ENCODE peak calls at places on chromosomes 4 and X, in ten cellular contexts. G is Caco-2, X is WTC11, N is bronchial epithelial cell, W is GM12878, A is heart right ventricle, F is dorsolateral prefrontal cortex, I is omental fat pad, H is astrocyte of the spinal cord, V is lower leg skin. S is an unnamed sample.
A peak's percentile ranks its signal among the peaks of the same experiment; 100 is the strongest.

GRCh38 chr4:109631709-109632108 is 71.5 kb downstream of the CASP6 start:
- DNase-seq in W (no peak), V (no peak), I (no peak), A (peak; percentile 8), F (no peak), X (peak; percentile 34), H (no peak), N (no peak), G (no peak), S (no peak)

GRCh38 chrX:97490656-97491055 is 606.9 kb downstream of the RPA4 start:
- DNase-seq in G (no peak), A (no peak), H (no peak), W (no peak), N (no peak), V (no peak), I (no peak), X (no peak), F (no peak), S (no peak)

GRCh38 chr4:161704653-161705052 is 459.1 kb downstream of the FSTL5 start:
- DNase-seq in I (no peak), F (no peak), H (no peak), X (no peak), W (no peak), G (no peak), A (no peak), N (no peak), V (no peak), S (no peak)

GRCh38 chr4:90476586-90476985 is 349.4 kb downstream of the CCSER1 start:
- DNase-seq in A (no peak), W (no peak), H (no peak), V (no peak), F (no peak), G (no peak), N (no peak), X (no peak), I (no peak), S (no peak)

GRCh38 chrX:44305921-44306320 is 37.6 kb downstream of the EFHC2 start:
- DNase-seq in N (no peak), V (no peak), H (no peak), I (no peak), F (no peak), A (no peak), W (no peak), X (no peak), G (no peak), S (no peak)

GRCh38 chr4:140103676-140104075 is 50.3 kb downstream of the MAML3 start:
- DNase-seq in I (no peak), G (no peak), X (no peak), F (no peak), W (peak; percentile 69), V (no peak), H (peak; percentile 80), N (peak; percentile 71), A (no peak), S (no peak)

GRCh38 chr4:88818650-88819470 is 121.2 kb upstream of the NAP1L5 start:
- DNase-seq in F (peak; percentile 30), A (peak; percentile 31), X (peak; percentile 55), I (no peak), W (peak; percentile 15), H (peak; percentile 63), V (no peak), N (peak; percentile 68), G (peak; percentile 54), S (peak; percentile 2)

GRCh38 chrX:151723156-151723760 is 7.4 kb downstream of the FATE1 start:
- DNase-seq in W (no peak), A (peak; percentile 39), F (no peak), N (no peak), G (no peak), V (no peak), H (no peak), X (no peak), I (no peak), S (no peak)

GRCh38 chrX:22314211-22314610 is 41.5 kb downstream of the CBLL2 start:
- DNase-seq in I (no peak), H (no peak), A (no peak), W (no peak), G (no peak), F (no peak), X (no peak), N (peak; percentile 35), V (no peak), S (no peak)

GRCh38 chr4:182913621-182914020 is 3.6 kb downstream of the DCTD start:
- DNase-seq in F (no peak), W (no peak), G (no peak), A (no peak), V (no peak), H (no peak), N (no peak), I (no peak), X (no peak), S (no peak)

DNA sequence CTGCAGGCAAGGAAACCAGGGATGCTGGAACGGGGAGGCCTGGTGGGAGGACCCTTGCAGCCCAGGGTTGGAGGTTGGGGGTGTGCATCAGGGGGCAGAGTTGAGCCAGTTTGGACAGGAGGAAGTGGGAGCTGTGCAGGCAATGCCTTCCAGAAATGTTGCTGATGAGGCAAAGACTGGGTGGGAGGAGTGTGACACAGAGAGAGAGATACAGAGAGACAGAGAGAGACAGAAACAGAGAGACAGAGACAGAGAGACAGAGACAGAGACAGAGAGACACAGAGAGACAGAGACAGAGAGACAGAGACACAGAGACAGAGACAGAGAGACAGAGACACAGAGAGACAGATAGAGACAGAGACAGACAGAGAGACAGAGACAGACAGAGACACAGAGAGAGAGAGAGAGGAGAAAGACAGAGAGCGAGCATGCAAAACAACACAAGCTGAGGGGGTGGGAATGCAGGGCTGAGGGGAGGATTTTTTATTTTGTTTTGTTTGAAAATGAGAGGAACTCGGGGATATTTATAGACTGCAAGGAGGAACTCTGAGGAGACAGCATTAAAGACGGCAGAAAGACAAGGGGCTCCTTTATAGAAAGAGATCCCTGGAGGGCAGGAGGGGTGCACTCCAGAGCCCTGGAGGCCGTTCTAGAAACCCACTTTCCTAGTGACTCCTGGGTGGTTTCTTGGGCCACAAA is 1.9 kb upstream of the HAUS3 start:
- DNase-seq in N (peak; percentile 34), W (no peak), V (peak; percentile 87), F (peak; percentile 39), I (no peak), X (peak; percentile 29), G (peak; percentile 36), H (peak; percentile 32), A (peak; percentile 69), S (no peak)
- TF ChIP-seq CTCF in N (no peak), W (no peak), V (no peak), F (no peak), I (no peak), X (no peak), G (no peak), H (peak; percentile 34), A (no peak), S (peak; percentile 27)

GRCh38 chr4:164009435-164009834 is 514.9 kb downstream of the TMA16 start:
- DNase-seq in F (no peak), N (no peak), I (no peak), W (no peak), H (no peak), G (no peak), X (no peak), V (no peak), A (no peak), S (no peak)

GRCh38 chr4:164011791-164012190 is 517.3 kb downstream of the TMA16 start:
- DNase-seq in W (no peak), V (no peak), F (no peak), G (no peak), I (no peak), A (no peak), N (no peak), H (no peak), X (no peak), S (no peak)

DNA sequence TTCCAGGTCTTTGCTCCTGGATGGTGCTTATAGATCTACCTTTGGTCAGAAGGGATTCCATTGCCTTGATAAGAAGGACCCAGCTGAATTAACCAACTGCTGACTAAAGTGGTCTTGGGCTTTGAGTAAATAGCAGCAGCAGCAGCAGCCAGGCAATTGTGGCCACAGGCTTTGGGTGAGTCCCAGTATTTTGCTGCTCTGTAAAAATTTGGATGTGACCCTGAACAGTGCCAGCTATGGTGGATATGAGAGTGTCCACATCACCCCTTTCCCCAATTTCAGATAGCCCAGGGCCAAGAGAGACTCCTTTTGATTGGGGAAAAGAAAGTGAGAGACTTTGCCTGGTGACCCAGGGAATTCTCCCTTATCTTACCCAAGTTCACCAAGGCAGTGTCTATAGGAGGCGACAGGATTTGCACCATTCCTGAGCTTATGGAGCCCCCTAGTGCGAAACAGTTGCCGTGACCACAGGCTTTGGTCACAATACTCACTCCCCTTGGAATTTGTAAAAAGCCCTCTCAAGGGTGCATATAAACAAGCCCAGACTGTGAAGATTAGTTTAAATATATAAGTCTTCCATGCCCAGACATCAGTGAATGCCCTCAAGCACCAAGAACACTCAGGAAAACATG is 518.0 kb downstream of the TMA16 start:
- DNase-seq in H (peak; percentile 33), V (no peak), F (no peak), N (peak; percentile 46), A (no peak), W (no peak), I (no peak), G (peak; percentile 57), X (peak; percentile 67), S (no peak)
- TF ChIP-seq CTCF in H (peak; percentile 65), V (no peak), F (peak; percentile 22), N (peak; percentile 69), A (no peak), W (peak; percentile 40), I (no peak), G (peak; percentile 56), X (peak; percentile 50), S (peak; percentile 67)

GRCh38 chrX:69063486-69063885 is 101.8 kb downstream of the PJA1 start:
- DNase-seq in X (no peak), N (no peak), G (no peak), F (no peak), H (no peak), V (peak; percentile 57), W (no peak), A (no peak), I (no peak), S (no peak)

GRCh38 chrX:69062493-69062892 is 102.8 kb downstream of the PJA1 start:
- DNase-seq in H (no peak), G (no peak), V (peak; percentile 76), I (no peak), A (no peak), W (no peak), N (no peak), F (no peak), X (no peak), S (no peak)

GRCh38 chrX:69066021-69066757 is 99.1 kb downstream of the PJA1 start:
- DNase-seq in I (no peak), N (no peak), X (no peak), V (peak; percentile 70), A (no peak), G (no peak), W (no peak), H (no peak), F (peak; percentile 9), S (no peak)

GRCh38 chrX:69065451-69065850 is 99.8 kb downstream of the PJA1 start:
- DNase-seq in F (peak; percentile 7), I (no peak), A (no peak), X (no peak), W (no peak), N (peak; percentile 68), V (peak; percentile 52), H (no peak), G (no peak), S (peak; percentile 32)

GRCh38 chrX:69060631-69061408 is 104.4 kb downstream of the PJA1 start:
- DNase-seq in G (peak; percentile 34), F (no peak), N (peak; percentile 26), I (peak; percentile 23), W (no peak), H (peak; percentile 34), V (peak; percentile 82), A (peak; percentile 60), X (peak; percentile 37), S (no peak)
- TF ChIP-seq CTCF in G (no peak), F (peak; percentile 9), N (peak; percentile 43), I (no peak), W (no peak), H (peak; percentile 39), V (no peak), A (no peak), X (no peak), S (peak; percentile 41)

GRCh38 chrX:6644411-6644810 is 109.5 kb upstream of the VCX3A start:
- DNase-seq in I (no peak), W (no peak), N (no peak), G (peak; percentile 3), A (no peak), V (no peak), H (no peak), X (no peak), F (no peak), S (no peak)
- TF ChIP-seq CTCF in I (no peak), W (peak; percentile 37), N (no peak), G (no peak), A (no peak), V (no peak), H (peak; percentile 18), X (no peak), F (no peak), S (peak; percentile 30)